ENCODE peak calls at places on chromosomes 2 and 18, in six cellular contexts. X is HepG2, R is K562, W is H1, U is GM12891, Y is GM12878. P is an unnamed sample.

GRCh38 chr2:12805032-12805431 is 88.3 kb downstream of the TRIB2 start:
- DNase-seq in W (no peak), X (no peak), U (no peak), Y (no peak), R (no peak), P (no peak)

GRCh38 chr2:136116813-136117390 is 1.0 kb downstream of the CXCR4 start:
- DNase-seq in X (no peak), U (peak), R (no peak), W (no peak), Y (no peak), P (peak)

GRCh38 chr2:118089015-118089800 is 937 bp downstream of the INSIG2 start:
- DNase-seq in X (peak), W (no peak), R (peak), U (no peak), Y (no peak), P (peak)

GRCh38 chr2:168518555-168519066 is 62.5 kb downstream of the CERS6 start:
- DNase-seq in U (no peak), R (no peak), Y (no peak), X (no peak), W (peak), P (no peak)

GRCh38 chr2:1539973-1540372 is 126.7 kb downstream of the TPO start:
- DNase-seq in W (no peak), X (no peak), U (no peak), R (no peak), Y (no peak), P (no peak)

GRCh38 chr2:133338224-133338623 is 230.0 kb downstream of the NCKAP5 start:
- DNase-seq in W (no peak), U (no peak), X (no peak), Y (no peak), R (no peak), P (no peak)

GRCh38 chr2:109374548-109375130 is 239.1 kb downstream of the SEPTIN10 start:
- DNase-seq in Y (no peak), U (no peak), X (no peak), W (no peak), R (no peak), P (no peak)

GRCh38 chr2:221969087-221969829 is 329.5 kb downstream of the PAX3 start:
- DNase-seq in U (no peak), W (no peak), R (no peak), Y (no peak), X (peak), P (no peak)

GRCh38 chr2:152062130-152063091 is 36.4 kb downstream of the CACNB4 start:
- DNase-seq in R (no peak), W (no peak), Y (no peak), U (no peak), X (no peak), P (no peak)

GRCh38 chr2:208269091-208269490 is 3.0 kb downstream of the PIKFYVE start:
- DNase-seq in R (peak), Y (no peak), W (no peak), X (peak), U (no peak), P (no peak)

GRCh38 chr2:224039770-224040088 is 643 bp upstream of the SERPINE2 start:
- DNase-seq in R (no peak), Y (no peak), U (no peak), X (no peak), W (no peak), P (no peak)

GRCh38 chr2:180699657-180700361 is 280.6 kb upstream of the UBE2E3 start:
- DNase-seq in R (no peak), W (no peak), X (no peak), Y (no peak), U (no peak), P (no peak)

GRCh38 chr2:193350509-193350908 is 1155.8 kb upstream of the TMEFF2 start:
- DNase-seq in U (no peak), X (no peak), R (no peak), Y (no peak), W (no peak), P (no peak)

GRCh38 chr2:211899871-211900482 is 638.6 kb downstream of the ERBB4 start:
- DNase-seq in R (no peak), W (no peak), X (no peak), U (no peak), Y (no peak), P (no peak)

GRCh38 chr2:186737737-186738508 is 44.1 kb downstream of the FAM171B start:
- DNase-seq in X (no peak), U (no peak), Y (no peak), R (no peak), W (no peak), P (no peak)

GRCh38 chr18:67104700-67105284 is 411.7 kb downstream of the DSEL start:
- DNase-seq in Y (no peak), U (no peak), W (peak), R (peak), X (peak), P (no peak)

GRCh38 chr2:105337122-105338019 is at the start of gene C2orf49:
- DNase-seq in R (peak), U (peak), W (peak), Y (no peak), X (peak), P (peak)

GRCh38 chr18:5468394-5468793 is 75.4 kb downstream of the EPB41L3 start:
- DNase-seq in R (no peak), U (no peak), X (no peak), W (no peak), Y (no peak), P (no peak)

GRCh38 chr2:83394134-83394965 is 1064.7 kb downstream of the SUCLG1 start:
- DNase-seq in R (no peak), Y (no peak), U (no peak), W (no peak), X (no peak), P (no peak)

GRCh38 chr18:79513381-79514081 is 117.8 kb downstream of the NFATC1 start:
- DNase-seq in W (no peak), U (no peak), Y (no peak), X (no peak), R (no peak), P (no peak)

GRCh38 chr2:44392338-44392943 is 30.7 kb downstream of the CAMKMT start:
- DNase-seq in W (no peak), X (peak), U (no peak), R (peak), Y (no peak), P (no peak)

GRCh38 chr2:17538022-17538843 is 2.3 kb upstream of the VSNL1 start:
- DNase-seq in Y (no peak), X (peak), R (no peak), U (no peak), W (no peak), P (no peak)

GRCh38 chr18:23556145-23556780 is 30.0 kb downstream of the NPC1 start:
- DNase-seq in Y (no peak), R (no peak), X (peak), W (no peak), U (no peak), P (no peak)

GRCh38 chr2:227406177-227407031 is 18.7 kb upstream of the SCYGR1 start:
- DNase-seq in U (no peak), R (peak), W (peak), Y (no peak), X (peak), P (no peak)
- TF ChIP-seq POLR2A in U (no peak), R (no peak), W (no peak), Y (no peak), X (peak), P (no peak)

DNA sequence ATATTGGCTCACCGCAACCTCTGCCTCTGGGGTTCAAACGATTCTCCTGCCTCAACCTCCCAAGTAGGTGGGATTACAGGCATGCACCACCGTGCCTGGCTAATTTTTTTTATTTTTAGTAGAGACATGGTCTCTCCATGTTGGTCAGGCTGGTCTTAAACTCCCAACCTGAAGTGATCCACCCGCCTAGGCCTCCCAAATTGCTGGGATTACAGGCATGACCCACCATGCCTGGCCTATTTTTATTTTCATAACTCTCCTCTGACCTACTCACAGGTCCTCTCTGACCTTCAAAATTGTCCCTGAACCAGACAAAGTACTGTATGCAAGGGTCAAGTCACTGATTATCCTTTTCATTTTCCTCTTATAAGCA is 16.0 kb upstream of the KLHL23 start:
- DNase-seq in Y (no peak), X (no peak), R (no peak), U (no peak), W (no peak), P (no peak)
- TF ChIP-seq TAF1 in Y (no peak), X (no peak), R (no peak), U (no peak), W (no peak), P (no peak)

GRCh38 chr2:68251187-68251854 is 1.0 kb downstream of the PPP3R1 start:
- DNase-seq in R (peak), Y (peak), W (peak), U (peak), X (peak), P (peak)
- TF ChIP-seq POLR2A in R (peak), Y (no peak), W (no peak), U (no peak), X (no peak), P (peak)

GRCh38 chr18:58241026-58241679 is 197.1 kb downstream of the NEDD4L start:
- DNase-seq in X (no peak), Y (no peak), W (no peak), U (no peak), R (no peak), P (no peak)

GRCh38 chr18:58242978-58243377 is 199.0 kb downstream of the NEDD4L start:
- DNase-seq in Y (no peak), X (no peak), R (no peak), W (no peak), U (no peak), P (no peak)

GRCh38 chr18:58241877-58242276 is 197.9 kb downstream of the NEDD4L start:
- DNase-seq in W (no peak), R (no peak), U (no peak), X (no peak), Y (no peak), P (no peak)

GRCh38 chr18:58242435-58242834 is 198.4 kb downstream of the NEDD4L start:
- DNase-seq in U (no peak), W (no peak), X (no peak), R (no peak), Y (no peak), P (no peak)

GRCh38 chr18:58239879-58240278 is 195.9 kb downstream of the NEDD4L start:
- DNase-seq in W (no peak), X (no peak), R (no peak), Y (no peak), U (no peak), P (no peak)
- TF ChIP-seq TAF1 in W (no peak), X (no peak), R (no peak), Y (no peak), U (no peak), P (no peak)

GRCh38 chr2:216497808-216498366 is 757 bp upstream of the RPL37A start:
- DNase-seq in W (no peak), X (no peak), R (peak), Y (no peak), U (no peak), P (no peak)

GRCh38 chr2:216497382-216497781 is 1.3 kb upstream of the RPL37A start:
- DNase-seq in W (no peak), Y (no peak), U (no peak), R (no peak), X (no peak), P (no peak)

GRCh38 chr2:216500572-216500971 is 1.9 kb downstream of the RPL37A start:
- DNase-seq in Y (no peak), W (no peak), X (no peak), U (no peak), R (no peak), P (no peak)

GRCh38 chr2:216499641-216500218 is 1.1 kb downstream of the RPL37A start:
- DNase-seq in R (no peak), U (no peak), W (no peak), X (no peak), Y (no peak), P (no peak)

GRCh38 chr2:216498418-216499413 is at the start of gene RPL37A:
- DNase-seq in Y (peak), U (peak), W (peak), X (peak), R (peak), P (peak)
- TF ChIP-seq POLR2A in Y (peak), U (peak), W (peak), X (peak), R (peak), P (peak)

GRCh38 chr2:58055027-58055786 is 8.6 kb downstream of the VRK2 start:
- DNase-seq in W (no peak), R (no peak), Y (no peak), X (no peak), U (no peak), P (no peak)

GRCh38 chr2:58054264-58054663 is 7.7 kb downstream of the VRK2 start:
- DNase-seq in R (no peak), U (no peak), X (no peak), Y (no peak), W (no peak), P (no peak)

GRCh38 chr2:58057890-58058590 is 11.4 kb downstream of the VRK2 start:
- DNase-seq in W (no peak), X (no peak), U (no peak), R (no peak), Y (no peak), P (no peak)

GRCh38 chr2:58052978-58053377 is 6.4 kb downstream of the VRK2 start:
- DNase-seq in U (no peak), Y (no peak), W (no peak), R (no peak), X (no peak), P (no peak)

GRCh38 chr2:58056201-58056916 is 9.8 kb downstream of the VRK2 start:
- DNase-seq in U (no peak), X (no peak), W (no peak), Y (no peak), R (no peak), P (no peak)
- TF ChIP-seq TAF1 in U (no peak), X (no peak), W (no peak), Y (no peak), R (no peak), P (no peak)

GRCh38 chr2:128232965-128233789 is 85.5 kb downstream of the HS6ST1 start:
- DNase-seq in W (peak), R (peak), X (peak), Y (peak), U (peak), P (peak)
- TF ChIP-seq POLR2A in W (no peak), R (no peak), X (peak), Y (peak), U (no peak), P (no peak)